ENCODE peak calls at places on chromosomes 13 and 19, in ten cellular contexts. X is A172; F is ELR; O is right atrium auricular region; G is heart left ventricle; U is activated T-cell treated with anti-CD3 and anti-CD28 coated beads for 1 hour; M is iris pigment epithelial cell; V is activated CD4-positive, alpha-beta T cell treated with anti-CD3 and anti-CD28 coated beads, Interleukin-2, amount 10 ng/mL, durations not matched to agents 7 days and 5 days; E is NCI-H1105; D is M059J. T is an unnamed sample.
A peak's percentile ranks its signal among the peaks of the same experiment; 100 is the strongest.

GRCh38 chr19:33906578-33907335 is 110.1 kb downstream of the KCTD15 start:
- DNase-seq in D (peak; percentile 12), U (no peak), G (peak; percentile 20), F (peak; percentile 52), M (peak; percentile 45), E (no peak), X (no peak), O (peak; percentile 61), V (no peak), T (no peak)

GRCh38 chr19:46900341-46900740 is 39.5 kb downstream of the ARHGAP35 start:
- DNase-seq in U (no peak), D (no peak), M (no peak), V (no peak), E (no peak), O (no peak), G (no peak), F (no peak), X (no peak), T (no peak)

GRCh38 chr13:32857689-32858088 is 158.5 kb upstream of the KL start:
- DNase-seq in D (no peak), M (no peak), O (no peak), V (no peak), U (no peak), X (no peak), F (no peak), E (no peak), G (no peak), T (no peak)

GRCh38 chr19:12331211-12331941 is 2.1 kb downstream of the ZNF563 start:
- DNase-seq in F (no peak), G (peak; percentile 21), E (no peak), X (no peak), U (peak; percentile 11), V (peak; percentile 17), O (no peak), M (no peak), D (no peak), T (no peak)

GRCh38 chr19:6230991-6231448 is 48.8 kb downstream of the MLLT1 start:
- DNase-seq in U (no peak), D (no peak), G (no peak), X (no peak), M (no peak), V (no peak), F (no peak), O (no peak), E (no peak), T (no peak)

GRCh38 chr19:1041835-1042685 is 2.2 kb downstream of the ABCA7 start:
- DNase-seq in E (no peak), F (no peak), X (peak; percentile 44), V (no peak), U (no peak), O (no peak), D (no peak), M (no peak), G (no peak), T (no peak)

GRCh38 chr13:104140557-104140956 is 1074.3 kb upstream of the SLC10A2 start:
- DNase-seq in D (peak; percentile 69), F (peak; percentile 70), E (peak; percentile 95), O (no peak), U (no peak), G (no peak), M (peak; percentile 79), V (no peak), X (peak; percentile 10), T (no peak)

GRCh38 chr13:110520431-110521295 is 40.9 kb downstream of the RAB20 start:
- DNase-seq in G (peak; percentile 75), O (peak; percentile 95), X (no peak), U (no peak), D (no peak), E (no peak), F (no peak), V (no peak), M (peak; percentile 84), T (peak; percentile 87)

GRCh38 chr13:75796825-75797224 is 160.7 kb downstream of the LMO7 start:
- DNase-seq in V (no peak), D (peak; percentile 34), F (no peak), E (no peak), M (no peak), O (no peak), X (no peak), G (no peak), U (no peak), T (no peak)

GRCh38 chr19:35232912-35233311 is 4.4 kb upstream of the FAM187B start:
- DNase-seq in F (no peak), E (no peak), O (peak; percentile 4), X (no peak), D (no peak), V (no peak), M (no peak), G (no peak), U (no peak), T (peak; percentile 27)

GRCh38 chr19:17671906-17672305 is 16.2 kb downstream of the UNC13A start:
- DNase-seq in G (no peak), U (no peak), E (no peak), V (peak; percentile 19), D (peak; percentile 59), M (peak; percentile 67), O (no peak), F (peak; percentile 68), X (peak; percentile 59), T (peak; percentile 36)

GRCh38 chr19:18839465-18840287 is 7.9 kb downstream of the UPF1 start:
- DNase-seq in X (peak; percentile 64), M (peak; percentile 14), O (no peak), D (peak; percentile 32), U (no peak), E (no peak), F (no peak), V (no peak), G (no peak), T (no peak)

GRCh38 chr13:52845766-52846566 is 2.5 kb downstream of the PCDH8 start:
- DNase-seq in X (no peak), G (no peak), E (no peak), U (no peak), O (no peak), V (peak; percentile 37), D (no peak), F (no peak), M (peak; percentile 14), T (peak; percentile 4)

GRCh38 chr13:109408596-109409382 is 377.6 kb downstream of the IRS2 start:
- DNase-seq in O (no peak), F (no peak), U (no peak), D (no peak), M (peak; percentile 40), V (no peak), E (no peak), G (no peak), X (no peak), T (peak; percentile 54)

GRCh38 chr19:47124937-47125668 is 5.5 kb upstream of the SAE1 start:
- DNase-seq in O (no peak), E (peak; percentile 75), X (peak; percentile 58), V (no peak), G (no peak), U (no peak), F (peak; percentile 85), M (peak; percentile 68), D (peak; percentile 80), T (peak; percentile 59)

GRCh38 chr19:19860756-19861390 is 4.8 kb upstream of the ZNF253 start:
- DNase-seq in X (no peak), D (no peak), O (no peak), F (no peak), E (no peak), U (peak; percentile 14), V (peak; percentile 63), M (peak; percentile 53), G (no peak), T (no peak)

GRCh38 chr19:33304760-33305647 is 2.7 kb upstream of the CEBPA start:
- DNase-seq in X (no peak), E (no peak), G (no peak), M (no peak), U (no peak), F (no peak), D (no peak), V (no peak), O (no peak), T (no peak)

GRCh38 chr19:8149261-8150094 is at the start of gene FBN3:
- DNase-seq in M (no peak), F (no peak), V (no peak), E (peak; percentile 43), O (no peak), G (no peak), U (no peak), X (no peak), D (no peak), T (no peak)

GRCh38 chr13:28539625-28540286 is 44.8 kb upstream of the FLT1 start:
- DNase-seq in V (no peak), X (no peak), G (no peak), U (no peak), D (peak; percentile 18), O (no peak), E (no peak), M (no peak), F (no peak), T (no peak)

GRCh38 chr13:105940882-105941281 is 594.6 kb downstream of the EFNB2 start:
- DNase-seq in X (no peak), D (no peak), M (no peak), V (no peak), E (no peak), O (no peak), G (no peak), U (no peak), F (no peak), T (no peak)

GRCh38 chr19:57830071-57830602 is at the start of gene ZNF587B:
- DNase-seq in V (peak; percentile 18), O (peak; percentile 85), E (no peak), D (peak; percentile 25), X (peak; percentile 45), M (peak; percentile 70), G (peak; percentile 76), F (peak; percentile 96), U (peak; percentile 19), T (peak; percentile 40)

GRCh38 chr19:8336072-8336569 is 6.9 kb downstream of the KANK3 start:
- DNase-seq in D (no peak), X (no peak), G (no peak), U (no peak), M (no peak), O (no peak), V (no peak), F (no peak), E (no peak), T (no peak)

GRCh38 chr19:13029893-13030292 is 34.6 kb downstream of the NFIX start:
- DNase-seq in E (no peak), M (no peak), X (no peak), O (no peak), V (peak; percentile 24), U (no peak), D (no peak), G (no peak), F (peak; percentile 25), T (no peak)

GRCh38 chr13:28885191-28885590 is 65.1 kb downstream of the MTUS2 start:
- DNase-seq in F (no peak), D (no peak), G (no peak), E (no peak), X (no peak), V (no peak), M (no peak), U (no peak), O (no peak), T (no peak)

GRCh38 chr13:76398426-76398825 is 487.8 kb downstream of the KCTD12 start:
- DNase-seq in D (no peak), E (no peak), U (no peak), G (no peak), O (no peak), M (peak; percentile 38), F (no peak), V (no peak), X (no peak), T (peak; percentile 7)

GRCh38 chr13:69180025-69180424 is 927.6 kb upstream of the ATXN8OS start:
- DNase-seq in X (no peak), D (no peak), F (no peak), U (no peak), E (no peak), M (no peak), O (no peak), V (no peak), G (no peak), T (no peak)

GRCh38 chr19:11597202-11598102 is at the start of gene ZNF627:
- DNase-seq in U (peak; percentile 95), G (peak; percentile 99), V (peak; percentile 98), O (peak; percentile 100), E (peak; percentile 98), X (peak; percentile 99), D (peak; percentile 98), M (peak; percentile 98), F (peak; percentile 99), T (peak; percentile 99)

GRCh38 chr19:1864480-1865171 is 1.2 kb upstream of the KLF16 start:
- DNase-seq in E (no peak), U (peak; percentile 46), V (peak; percentile 58), F (peak; percentile 80), D (peak; percentile 56), O (no peak), G (peak; percentile 84), M (peak; percentile 46), X (peak; percentile 50), T (peak; percentile 65)

T was measured in foreskin fibroblast.